ENCODE peak calls at places on chromosomes 3 and 15, in five cellular contexts. Q is endodermal cell, G is suprapubic skin, Y is caudate nucleus, Z is HCT116. J is an unnamed sample.

GRCh38 chr3:168251371-168251770 is 155.6 kb upstream of the GOLIM4 start:
- DNase-seq in Z (no peak), Q (no peak), G (no peak), Y (no peak), J (no peak)

GRCh38 chr15:41732487-41732886 is 41.8 kb upstream of the MAPKBP1 start:
- DNase-seq in Z (no peak), Y (no peak), G (no peak), Q (no peak), J (no peak)

GRCh38 chr15:64582202-64582601 is 121.8 kb downstream of the ZNF609 start:
- DNase-seq in Z (no peak), Y (no peak), Q (no peak), G (no peak), J (no peak)

GRCh38 chr15:73567022-73567421 is 66.2 kb downstream of the NPTN start:
- DNase-seq in Q (no peak), Y (no peak), G (no peak), Z (no peak), J (no peak)

GRCh38 chr3:55337641-55338174 is 149.4 kb downstream of the WNT5A start:
- DNase-seq in Q (no peak), Y (no peak), Z (no peak), G (no peak), J (no peak)

GRCh38 chr15:71366522-71366921 is 251.3 kb downstream of the THSD4 start:
- DNase-seq in Q (no peak), Y (no peak), Z (no peak), G (no peak), J (no peak)

GRCh38 chr3:42742688-42743087 is 30.4 kb downstream of the CCDC13 start:
- DNase-seq in Z (no peak), Q (peak), G (peak), Y (no peak), J (no peak)

GRCh38 chr3:64187065-64187959 is 38.0 kb downstream of the PRICKLE2 start:
- DNase-seq in G (no peak), Y (no peak), Z (no peak), Q (no peak), J (no peak)

GRCh38 chr3:133208184-133208583 is 170.0 kb downstream of the TMEM108 start:
- DNase-seq in Z (no peak), Q (no peak), G (no peak), Y (no peak), J (no peak)

GRCh38 chr3:41893977-41894376 is 67.9 kb downstream of the ULK4 start:
- DNase-seq in G (no peak), Z (peak), Q (no peak), Y (no peak), J (no peak)

GRCh38 chr3:183815565-183815943 is 9.8 kb downstream of the MAP6D1 start:
- DNase-seq in G (no peak), Y (no peak), Z (no peak), Q (no peak), J (no peak)

GRCh38 chr15:34588046-34588674 is 4.7 kb upstream of the GOLGA8B start:
- DNase-seq in Z (peak), G (no peak), Y (no peak), Q (peak), J (peak)

GRCh38 chr3:165751654-165752053 is 85.6 kb downstream of the BCHE start:
- DNase-seq in G (no peak), Y (no peak), Z (no peak), Q (no peak), J (no peak)

DNA sequence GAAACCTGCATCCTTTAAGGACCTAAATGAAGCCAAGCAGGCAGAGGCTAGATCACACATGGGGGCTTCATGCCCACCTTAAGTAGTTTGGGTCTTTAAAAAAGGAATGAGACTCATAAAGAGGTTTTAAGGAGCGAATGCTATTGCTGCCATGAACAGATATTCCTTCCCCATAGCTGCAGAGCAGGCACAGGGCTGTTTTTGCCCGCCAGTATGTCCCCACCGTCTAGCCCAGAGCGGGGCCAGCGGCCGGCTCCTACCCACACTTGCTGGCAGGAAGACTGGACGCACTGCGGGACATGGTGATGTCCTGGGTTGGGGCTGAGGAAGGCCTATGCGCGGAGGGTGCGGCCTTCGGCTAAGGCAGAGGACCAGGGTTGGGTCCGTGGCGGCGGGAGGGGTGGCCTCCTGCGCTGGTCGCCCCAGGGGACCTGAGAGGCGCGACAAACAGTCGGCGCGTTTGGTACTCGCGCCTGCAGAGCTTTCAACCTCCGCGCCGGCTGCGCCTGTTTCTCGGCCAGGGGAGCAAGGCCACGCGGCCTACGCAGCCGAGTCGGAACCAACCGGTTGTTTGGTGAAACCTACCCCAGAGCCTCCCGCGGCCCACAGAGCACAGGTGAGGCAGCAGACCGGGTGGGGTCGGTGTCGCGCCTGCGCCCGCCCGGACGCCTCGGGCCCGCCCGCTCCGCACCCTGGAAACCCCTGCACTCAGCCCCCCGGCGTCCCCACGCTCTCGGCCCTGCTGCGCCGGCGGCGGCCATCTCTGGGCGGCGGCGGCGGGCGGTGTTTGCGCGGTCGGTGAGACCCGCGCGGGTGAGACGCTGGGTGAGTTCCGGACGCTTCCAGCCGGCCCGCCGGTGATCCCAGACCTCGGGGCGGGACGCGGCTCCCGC is at the start of gene FAIM:
- DNase-seq in Z (peak), Q (peak), G (peak), Y (peak), J (peak)
- H3K27ac ChIP-seq in Z (peak), Q (peak), G (peak), Y (peak), J (peak)

GRCh38 chr3:134516905-134517304 is 31.0 kb downstream of the CEP63 start:
- DNase-seq in Y (no peak), Z (no peak), Q (no peak), G (no peak), J (no peak)

DNA sequence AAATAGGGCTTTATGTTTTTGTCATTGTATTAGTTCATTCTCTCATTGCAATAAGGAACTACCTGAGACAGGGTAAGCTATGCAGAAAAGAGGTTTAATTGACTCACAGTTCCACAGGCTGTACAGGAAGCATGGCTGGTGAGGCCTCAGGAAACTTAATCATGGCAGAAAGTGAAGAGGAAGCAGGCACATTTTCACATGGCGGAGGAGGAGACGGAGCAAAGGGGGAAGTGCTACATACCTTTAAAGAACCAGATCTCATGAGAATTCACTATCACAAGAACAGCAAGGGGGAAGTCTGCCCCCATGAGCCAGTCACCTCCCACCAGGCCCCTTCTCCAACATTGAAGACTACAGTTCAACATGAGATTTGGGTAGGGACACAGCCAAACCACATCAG is 25.6 kb downstream of the CEP63 start:
- DNase-seq in Y (no peak), Z (no peak), Q (no peak), G (no peak), J (no peak)
- H3K27ac ChIP-seq in Y (no peak), Z (no peak), Q (no peak), G (no peak), J (no peak)

DNA sequence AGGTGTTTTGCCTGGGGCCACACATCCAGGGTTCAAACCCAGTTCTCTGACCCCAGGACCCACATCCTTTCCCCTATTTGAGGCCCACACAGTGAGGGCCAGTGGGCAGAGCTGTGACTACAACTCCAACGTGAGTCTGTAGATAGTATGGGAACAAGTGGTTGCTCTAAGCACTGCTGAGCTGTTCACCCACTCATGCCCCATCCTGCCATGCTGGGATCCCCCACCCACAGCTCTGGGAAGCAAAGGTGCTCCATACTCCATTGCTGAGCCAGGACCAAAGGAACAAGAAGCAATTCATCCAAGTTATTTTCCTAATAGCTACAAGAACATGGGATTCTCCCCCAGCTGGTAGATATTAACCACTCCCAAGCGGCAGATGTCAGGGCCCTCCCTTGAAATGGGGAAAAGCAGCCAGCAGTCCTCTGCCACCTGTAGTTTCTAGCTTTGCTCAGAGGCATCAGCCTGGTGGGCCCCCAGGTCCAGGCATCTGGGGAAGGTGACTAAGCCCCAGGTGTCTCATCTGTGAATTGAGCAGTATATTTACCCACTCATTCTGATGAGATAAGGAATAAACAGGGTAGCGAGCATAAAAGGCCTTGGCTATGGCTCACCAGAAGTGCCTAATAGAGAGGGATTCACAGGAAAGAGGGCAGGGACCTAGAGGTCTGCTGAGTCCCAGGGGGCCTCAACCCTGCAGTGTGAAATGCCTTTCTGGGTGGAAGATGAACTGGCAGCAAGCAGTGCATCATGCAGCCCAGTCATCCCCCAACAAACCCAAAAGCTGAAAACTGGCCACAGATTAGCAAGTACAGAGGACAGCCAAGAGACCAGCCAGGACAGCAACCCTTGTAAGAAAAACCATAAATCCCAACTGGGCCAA is 33.4 kb downstream of the POC1A start:
- DNase-seq in Z (no peak), Y (no peak), Q (no peak), G (no peak), J (no peak)
- H3K27ac ChIP-seq in Z (no peak), Y (peak), Q (no peak), G (peak), J (peak)

DNA sequence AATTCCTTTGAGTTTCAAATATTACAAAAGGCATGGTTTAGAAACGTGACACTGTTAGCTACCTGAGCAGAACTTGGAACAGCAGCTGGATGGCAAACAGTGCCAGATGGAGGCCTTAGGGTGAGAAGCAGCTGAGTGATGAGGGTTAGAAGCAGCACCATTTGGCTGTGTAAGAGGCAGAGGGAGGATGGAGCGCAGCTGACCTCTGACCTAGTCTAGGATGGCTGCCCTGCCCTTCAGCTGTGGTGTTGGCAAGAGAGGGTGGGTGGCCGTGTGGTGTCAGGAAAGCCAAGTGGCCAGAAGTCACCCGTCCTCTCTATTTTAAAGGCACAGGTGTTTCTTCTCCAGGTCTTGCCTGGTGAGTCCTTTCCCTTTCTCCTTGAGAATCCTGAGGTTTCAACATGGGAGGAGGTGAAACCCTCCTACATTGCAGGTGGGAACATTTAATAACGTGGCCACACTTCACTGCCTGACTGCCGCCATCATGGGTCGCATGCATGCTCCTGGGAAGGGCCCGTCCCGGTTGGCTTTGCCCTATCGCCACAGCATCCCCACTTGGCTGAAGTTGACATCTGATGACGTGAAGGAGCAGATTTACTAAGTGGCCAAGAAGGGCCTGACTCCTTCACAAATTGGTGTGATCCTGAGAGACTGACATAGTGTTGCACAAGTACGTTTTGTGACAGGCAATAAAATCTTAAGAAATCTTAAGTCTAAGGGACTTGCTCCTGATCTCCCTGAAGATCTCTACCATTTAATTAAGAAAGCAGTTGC is 17.6 kb downstream of the BCL2L10 start:
- DNase-seq in Z (no peak), Q (no peak), G (peak), Y (no peak), J (no peak)
- H3K27ac ChIP-seq in Z (no peak), Q (no peak), G (peak), Y (no peak), J (peak)

DNA sequence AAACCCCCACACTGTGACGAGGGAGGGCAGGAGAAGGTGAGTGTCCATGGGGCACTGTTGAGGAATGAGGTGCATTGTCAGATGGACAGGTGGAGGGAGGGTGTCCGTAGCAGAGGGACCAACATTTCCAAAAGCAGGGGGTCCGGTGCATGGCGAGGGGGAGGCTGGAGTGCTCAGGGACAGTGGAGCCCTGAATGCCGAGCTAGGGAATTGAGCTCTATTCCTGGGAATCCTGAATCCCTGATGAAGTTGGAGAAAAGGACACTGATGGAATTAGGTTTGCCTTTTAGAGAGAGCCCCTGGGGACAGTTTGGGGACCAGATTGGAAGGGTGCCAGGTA is 7.9 kb upstream of the ANPEP start:
- DNase-seq in G (no peak), Z (no peak), Q (no peak), Y (no peak), J (no peak)
- H3K27ac ChIP-seq in G (peak), Z (no peak), Q (no peak), Y (no peak), J (peak)

GRCh38 chr3:187941135-187941847 is 196.0 kb upstream of the BCL6 start:
- DNase-seq in Y (no peak), Q (no peak), G (no peak), Z (no peak), J (no peak)
- H3K27ac ChIP-seq in Y (no peak), Q (no peak), G (no peak), Z (no peak), J (no peak)

DNA sequence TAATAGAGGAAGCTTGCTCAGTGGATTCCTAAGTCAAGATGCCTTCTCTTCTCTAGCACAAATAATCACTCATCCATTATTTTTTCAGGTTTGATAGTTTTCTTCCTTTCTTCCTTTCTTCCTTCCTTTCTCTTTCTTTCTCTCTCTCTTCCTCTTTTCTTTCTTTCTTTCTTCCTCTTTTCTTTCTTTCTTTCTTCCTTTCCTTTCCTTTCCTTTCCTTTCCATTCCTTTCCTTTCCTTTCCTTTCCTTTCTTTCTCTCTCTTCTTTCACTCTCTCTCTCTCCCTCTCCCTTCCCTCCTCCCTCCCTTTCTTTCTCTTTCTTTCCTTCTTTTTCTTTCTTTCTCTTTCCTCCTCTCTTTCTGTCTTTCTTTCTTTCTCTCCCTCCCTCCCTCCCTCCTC is 411.2 kb upstream of the TPM1 start:
- DNase-seq in Q (no peak), Z (no peak), G (no peak), Y (no peak), J (no peak)
- H3K27ac ChIP-seq in Q (no peak), Z (no peak), G (no peak), Y (no peak), J (no peak)

GRCh38 chr15:90055182-90055581 is 47.1 kb downstream of the IDH2 start:
- DNase-seq in Z (no peak), G (no peak), Q (no peak), Y (no peak), J (no peak)
- H3K27ac ChIP-seq in Z (no peak), G (no peak), Q (no peak), Y (no peak), J (no peak)

DNA sequence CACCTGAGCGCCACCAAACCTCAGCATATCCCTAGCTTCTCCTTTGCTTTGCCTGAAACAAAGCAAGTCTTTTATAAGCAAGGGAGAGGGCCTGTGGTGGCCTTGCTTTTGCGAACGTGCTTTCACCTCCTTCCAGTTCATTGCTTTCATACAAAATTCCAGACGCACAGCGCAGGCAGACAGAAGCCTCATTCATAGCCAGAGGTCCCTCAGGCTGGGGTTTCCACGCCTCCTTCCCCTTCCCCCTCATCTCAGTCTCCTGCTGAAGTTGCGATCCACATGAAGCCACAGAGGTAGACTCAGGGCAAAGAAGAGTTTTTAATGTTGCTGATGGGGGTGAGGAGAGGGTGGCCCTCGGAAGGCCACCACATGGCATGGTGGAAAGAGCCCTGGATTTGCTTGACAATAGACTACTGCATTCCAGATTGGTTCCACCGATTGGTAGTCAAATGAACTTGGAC is 59.4 kb upstream of the FLNB start:
- DNase-seq in Q (peak), Y (no peak), G (no peak), Z (no peak), J (no peak)
- H3K27ac ChIP-seq in Q (peak), Y (no peak), G (peak), Z (no peak), J (peak)